ENCODE peak calls at places on chromosome 17, in six cellular contexts. One of them, this sample, is unnamed.

GRCh38 chr17:75498726-75499213 is 16.6 kb downstream of the CASKIN2 start:
- DNase-seq in sigmoid colon: no peak
- DNase-seq in A549: no peak
- DNase-seq in ovary: no peak
- DNase-seq in tibial nerve: no peak
- DNase-seq in K562: peak; percentile 42
- DNase-seq in this sample: no peak

GRCh38 chr17:44213403-44214229 is 5.9 kb downstream of the UBTF start:
- DNase-seq in sigmoid colon: no peak
- DNase-seq in ovary: no peak
- DNase-seq in tibial nerve: no peak
- DNase-seq in A549: no peak
- DNase-seq in K562: no peak
- DNase-seq in this sample: no peak

GRCh38 chr17:76547183-76547641 is 7.4 kb downstream of the PRCD start:
- DNase-seq in sigmoid colon: no peak
- DNase-seq in A549: peak; percentile 72
- DNase-seq in ovary: peak; percentile 79
- DNase-seq in K562: peak; percentile 82
- DNase-seq in tibial nerve: peak; percentile 77
- DNase-seq in this sample: peak; percentile 67

GRCh38 chr17:5800131-5800530 is 215.8 kb upstream of the NLRP1 start:
- DNase-seq in tibial nerve: no peak
- DNase-seq in sigmoid colon: no peak
- DNase-seq in A549: no peak
- DNase-seq in K562: no peak
- DNase-seq in ovary: no peak
- DNase-seq in this sample: no peak

GRCh38 chr17:8927395-8927794 is 38.1 kb downstream of the PIK3R5 start:
- DNase-seq in A549: no peak
- DNase-seq in K562: no peak
- DNase-seq in sigmoid colon: no peak
- DNase-seq in tibial nerve: no peak
- DNase-seq in ovary: no peak
- DNase-seq in this sample: no peak

GRCh38 chr17:75077490-75078096 is 10.2 kb upstream of the SLC16A5 start:
- DNase-seq in tibial nerve: no peak
- DNase-seq in A549: no peak
- DNase-seq in ovary: peak; percentile 71
- DNase-seq in K562: no peak
- DNase-seq in sigmoid colon: peak; percentile 89
- DNase-seq in this sample: peak; percentile 75

GRCh38 chr17:48500435-48501426 is 30.1 kb downstream of the HOXB1 start:
- DNase-seq in tibial nerve: no peak
- DNase-seq in A549: no peak
- DNase-seq in sigmoid colon: peak; percentile 93
- DNase-seq in K562: peak; percentile 86
- DNase-seq in ovary: no peak
- DNase-seq in this sample: peak; percentile 35

GRCh38 chr17:44901323-44901965 is 2.2 kb upstream of the EFTUD2 start:
- DNase-seq in ovary: no peak
- DNase-seq in tibial nerve: no peak
- DNase-seq in sigmoid colon: no peak
- DNase-seq in A549: no peak
- DNase-seq in K562: no peak
- DNase-seq in this sample: no peak

GRCh38 chr17:76376318-76377133 is 7.9 kb upstream of the SPHK1 start:
- DNase-seq in K562: no peak
- DNase-seq in ovary: no peak
- DNase-seq in tibial nerve: peak; percentile 59
- DNase-seq in sigmoid colon: no peak
- DNase-seq in A549: no peak
- DNase-seq in this sample: no peak

GRCh38 chr17:10871914-10872313 is 34.0 kb upstream of the PIRT start:
- DNase-seq in sigmoid colon: no peak
- DNase-seq in A549: no peak
- DNase-seq in ovary: no peak
- DNase-seq in K562: no peak
- DNase-seq in tibial nerve: no peak
- DNase-seq in this sample: peak; percentile 55

GRCh38 chr17:79985951-79986391 is 49.7 kb downstream of the TBC1D16 start:
- DNase-seq in ovary: no peak
- DNase-seq in sigmoid colon: peak; percentile 40
- DNase-seq in A549: no peak
- DNase-seq in tibial nerve: no peak
- DNase-seq in K562: no peak
- DNase-seq in this sample: no peak

GRCh38 chr17:46770818-46771600 is 47.5 kb downstream of the WNT3 start:
- DNase-seq in ovary: no peak
- DNase-seq in tibial nerve: no peak
- DNase-seq in A549: peak; percentile 62
- DNase-seq in sigmoid colon: no peak
- DNase-seq in K562: peak; percentile 72
- DNase-seq in this sample: peak; percentile 54

GRCh38 chr17:17917394-17917793 is 54.8 kb downstream of the TOM1L2 start:
- DNase-seq in tibial nerve: no peak
- DNase-seq in K562: no peak
- DNase-seq in sigmoid colon: peak; percentile 13
- DNase-seq in ovary: no peak
- DNase-seq in A549: no peak
- DNase-seq in this sample: no peak
- H3K4me3 ChIP-seq in tibial nerve: no peak overlapping the region
- H3K4me3 ChIP-seq in K562: no peak overlapping the region
- H3K4me3 ChIP-seq in sigmoid colon: no peak overlapping the region
- H3K4me3 ChIP-seq in ovary: no peak overlapping the region
- H3K4me3 ChIP-seq in A549: no peak overlapping the region
- H3K4me3 ChIP-seq in this sample: no peak overlapping the region

GRCh38 chr17:50979524-50979927 is 113.4 kb upstream of the TOB1 start:
- DNase-seq in K562: peak; percentile 39
- DNase-seq in sigmoid colon: no peak
- DNase-seq in ovary: no peak
- DNase-seq in tibial nerve: no peak
- DNase-seq in A549: no peak
- DNase-seq in this sample: no peak

GRCh38 chr17:50981279-50981678 is 115.1 kb upstream of the TOB1 start:
- DNase-seq in sigmoid colon: no peak
- DNase-seq in K562: no peak
- DNase-seq in tibial nerve: no peak
- DNase-seq in ovary: no peak
- DNase-seq in A549: no peak
- DNase-seq in this sample: no peak

GRCh38 chr17:50976951-50977472 is 110.9 kb upstream of the TOB1 start:
- DNase-seq in tibial nerve: no peak
- DNase-seq in sigmoid colon: no peak
- DNase-seq in A549: no peak
- DNase-seq in ovary: no peak
- DNase-seq in K562: no peak
- DNase-seq in this sample: no peak

GRCh38 chr17:50973557-50974494 is 107.7 kb upstream of the TOB1 start:
- DNase-seq in ovary: no peak
- DNase-seq in sigmoid colon: no peak
- DNase-seq in A549: no peak
- DNase-seq in tibial nerve: no peak
- DNase-seq in K562: no peak
- DNase-seq in this sample: no peak

GRCh38 chr17:50977487-50978159 is 111.5 kb upstream of the TOB1 start:
- DNase-seq in A549: no peak
- DNase-seq in tibial nerve: no peak
- DNase-seq in K562: no peak
- DNase-seq in ovary: no peak
- DNase-seq in sigmoid colon: no peak
- DNase-seq in this sample: no peak
- TF ChIP-seq EP300 in A549: no peak
- TF ChIP-seq EP300 in tibial nerve: no peak
- TF ChIP-seq EP300 in K562: no peak
- TF ChIP-seq EP300 in ovary: no peak
- TF ChIP-seq EP300 in sigmoid colon: no peak
- TF ChIP-seq EP300 in this sample: no peak

DNA sequence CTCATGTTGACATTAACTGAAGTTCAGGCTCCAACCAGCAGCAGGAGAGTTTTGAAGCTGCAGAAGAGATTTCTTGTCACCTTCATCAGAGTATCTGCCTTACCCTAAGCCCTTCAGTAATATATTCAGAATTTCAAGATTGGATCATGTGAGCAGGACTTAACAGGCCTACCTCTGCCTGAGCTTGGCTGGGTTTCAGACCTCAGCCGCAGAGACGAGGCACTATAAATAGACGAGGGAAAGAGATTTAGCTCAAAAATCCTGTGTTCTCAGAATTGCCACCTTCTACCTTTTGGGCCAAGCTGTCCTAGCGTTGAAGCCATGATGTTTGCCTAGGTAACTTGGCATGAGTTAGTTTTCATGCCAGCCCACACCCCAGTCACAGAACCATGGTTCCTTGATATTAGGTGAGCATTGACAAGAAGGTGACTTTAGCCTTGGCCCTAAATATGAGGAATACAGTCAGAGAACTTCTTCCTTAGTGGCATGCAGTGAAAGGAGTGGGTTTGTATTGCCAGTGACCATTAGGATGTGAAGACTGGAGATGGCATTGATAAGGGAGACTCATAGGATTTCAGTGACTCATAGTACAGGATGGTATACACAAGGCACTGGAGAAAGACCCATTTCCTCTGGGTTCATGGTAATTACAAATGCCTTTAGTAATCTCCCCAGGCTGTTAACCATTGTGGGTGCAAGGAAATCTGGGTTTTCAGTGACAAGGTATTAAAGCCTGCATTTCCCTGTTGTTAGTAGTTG is 224.3 kb downstream of the MSI2 start:
- DNase-seq in sigmoid colon: no peak
- DNase-seq in K562: peak; percentile 38
- DNase-seq in A549: no peak
- DNase-seq in ovary: no peak
- DNase-seq in tibial nerve: no peak
- DNase-seq in this sample: no peak
- H3K4me3 ChIP-seq in sigmoid colon: no peak overlapping the region
- H3K4me3 ChIP-seq in K562: no peak overlapping the region
- H3K4me3 ChIP-seq in A549: no peak overlapping the region
- H3K4me3 ChIP-seq in ovary: no peak overlapping the region
- H3K4me3 ChIP-seq in tibial nerve: no peak overlapping the region
- H3K4me3 ChIP-seq in this sample: no peak overlapping the region

DNA sequence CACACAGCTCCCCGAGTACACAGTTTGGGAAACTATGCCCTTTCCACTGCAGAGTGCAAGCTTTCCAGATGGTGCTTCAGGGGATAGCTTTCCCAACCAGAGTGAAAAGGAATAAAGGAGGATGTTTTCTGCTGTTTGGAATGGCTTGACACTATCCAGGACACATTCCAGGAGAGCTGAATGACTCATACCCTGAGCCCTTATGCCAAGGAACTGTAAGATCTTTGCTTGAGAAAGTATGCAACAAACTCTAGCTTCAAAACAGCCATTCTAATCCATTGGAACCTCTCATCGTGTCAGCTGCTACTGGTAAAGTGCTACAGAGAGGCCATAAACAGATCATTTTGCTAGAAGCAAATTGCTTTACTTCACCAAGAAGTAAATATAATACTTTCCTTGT is 33.6 kb downstream of the ANKFY1 start:
- DNase-seq in tibial nerve: peak; percentile 72
- DNase-seq in ovary: peak; percentile 50
- DNase-seq in sigmoid colon: peak; percentile 91
- DNase-seq in K562: no peak
- DNase-seq in A549: peak; percentile 74
- DNase-seq in this sample: peak; percentile 34
- TF ChIP-seq EP300 in tibial nerve: no peak
- TF ChIP-seq EP300 in ovary: no peak
- TF ChIP-seq EP300 in sigmoid colon: peak; percentile 99
- TF ChIP-seq EP300 in K562: no peak
- TF ChIP-seq EP300 in A549: no peak
- TF ChIP-seq EP300 in this sample: peak; percentile 92

GRCh38 chr17:82297280-82297803 is 20.1 kb downstream of the CD7 start:
- DNase-seq in ovary: peak; percentile 62
- DNase-seq in tibial nerve: peak; percentile 80
- DNase-seq in sigmoid colon: peak; percentile 97
- DNase-seq in A549: peak; percentile 93
- DNase-seq in K562: peak; percentile 65
- DNase-seq in this sample: peak; percentile 93
- H3K4me3 ChIP-seq in ovary: peak overlapping the region; percentile 37
- H3K4me3 ChIP-seq in tibial nerve: peak overlapping the region; percentile 45
- H3K4me3 ChIP-seq in sigmoid colon: peak overlapping the region; percentile 52
- H3K4me3 ChIP-seq in A549: peak overlapping the region; percentile 42
- H3K4me3 ChIP-seq in K562: peak overlapping the region; percentile 26
- H3K4me3 ChIP-seq in this sample: peak overlapping the region; percentile 34